ENCODE peak calls at places on chromosome 9, in four cellular contexts. E is GM23248, G is small intestine, B is HS-5. I is an unnamed sample.
A peak's percentile ranks its signal among the peaks of the same experiment; 100 is the strongest.

GRCh38 chr9:106733828-106734227 is 129.1 kb upstream of the ZNF462 start:
- DNase-seq in E (no peak), G (no peak), B (no peak), I (no peak)

GRCh38 chr9:105320568-105320967 is 76.1 kb downstream of the SLC44A1 start:
- DNase-seq in E (no peak), G (no peak), B (no peak), I (no peak)

GRCh38 chr9:11025775-11026174 is 413.0 kb upstream of the PTPRD start:
- DNase-seq in E (no peak), G (no peak), B (no peak), I (no peak)

GRCh38 chr9:94922691-94923107 is 196.2 kb downstream of the AOPEP start:
- DNase-seq in E (peak; percentile 81), G (no peak), B (no peak), I (peak; percentile 61)

GRCh38 chr9:86749530-86750275 is 197.6 kb downstream of the GAS1 start:
- DNase-seq in E (peak; percentile 36), G (no peak), B (no peak), I (no peak)

GRCh38 chr9:4661165-4662095 is 664 bp upstream of the PLPP6 start:
- DNase-seq in E (peak; percentile 52), G (no peak), B (no peak), I (no peak)

GRCh38 chr9:27539479-27540441 is 10.1 kb upstream of the MOB3B start:
- DNase-seq in E (peak; percentile 63), G (no peak), B (peak; percentile 35), I (no peak)

GRCh38 chr9:110559869-110560268 is 19.7 kb downstream of the SVEP1 start:
- DNase-seq in E (peak; percentile 23), G (no peak), B (peak; percentile 70), I (no peak)

GRCh38 chr9:114484854-114485443 is 20.3 kb downstream of the WHRN start:
- DNase-seq in E (peak; percentile 88), G (peak; percentile 45), B (peak; percentile 92), I (peak; percentile 65)

GRCh38 chr9:5493597-5494511 is 16.5 kb upstream of the PDCD1LG2 start:
- DNase-seq in E (peak; percentile 92), G (no peak), B (peak; percentile 71), I (peak; percentile 52)

GRCh38 chr9:113187935-113188595 is 33.0 kb downstream of the FKBP15 start:
- DNase-seq in E (peak; percentile 97), G (no peak), B (peak; percentile 94), I (no peak)

GRCh38 chr9:136855461-136856077 is 3.4 kb downstream of the MAMDC4 start:
- DNase-seq in E (no peak), G (no peak), B (no peak), I (no peak)

GRCh38 chr9:96078866-96079505 is 203.5 kb downstream of the ERCC6L2 start:
- DNase-seq in E (no peak), G (no peak), B (no peak), I (no peak)

GRCh38 chr9:105842023-105842644 is 147.8 kb downstream of the TMEM38B start:
- DNase-seq in E (peak; percentile 54), G (peak; percentile 31), B (peak; percentile 22), I (peak; percentile 86)

GRCh38 chr9:107733530-107733907 is 243.9 kb upstream of the KLF4 start:
- DNase-seq in E (peak; percentile 65), G (peak; percentile 56), B (no peak), I (no peak)

GRCh38 chr9:129609486-129610192 is 11.3 kb downstream of the C9orf50 start:
- DNase-seq in E (peak; percentile 65), G (peak; percentile 59), B (no peak), I (no peak)

GRCh38 chr9:614421-614820 is 227.1 kb upstream of the DMRT1 start:
- DNase-seq in E (peak; percentile 17), G (no peak), B (no peak), I (no peak)

GRCh38 chr9:105296889-105297288 is 52.4 kb downstream of the SLC44A1 start:
- DNase-seq in E (peak; percentile 97), G (no peak), B (peak; percentile 84), I (no peak)

GRCh38 chr9:137674307-137675305 is 55.8 kb downstream of the EHMT1 start:
- DNase-seq in E (no peak), G (no peak), B (no peak), I (no peak)

GRCh38 chr9:14314929-14315753 is 1.2 kb upstream of the NFIB start:
- DNase-seq in E (peak; percentile 69), G (peak; percentile 87), B (no peak), I (peak; percentile 83)

GRCh38 chr9:129550199-129550839 is 70.6 kb downstream of the C9orf50 start:
- DNase-seq in E (peak; percentile 90), G (peak; percentile 13), B (no peak), I (no peak)

GRCh38 chr9:95218790-95219189 is 98.7 kb downstream of the FANCC start:
- DNase-seq in E (no peak), G (no peak), B (no peak), I (no peak)

I was measured in Karpas-422.